ENCODE peak calls at places on chromosomes 4 and X, in four cellular contexts. One of them, this sample, is unnamed.

GRCh38 chr4:86834901-86835300 is 14.3 kb downstream of the SLC10A6 start:
- DNase-seq in HCT116: no peak
- DNase-seq in GM12891: no peak
- DNase-seq in HepG2: no peak
- DNase-seq in this sample: no peak

GRCh38 chr4:144578681-144579080 is 67.3 kb upstream of the HHIP start:
- DNase-seq in GM12891: no peak
- DNase-seq in HepG2: no peak
- DNase-seq in HCT116: no peak
- DNase-seq in this sample: no peak

GRCh38 chr4:1472148-1472797 is 66.0 kb upstream of the NKX1-1 start:
- DNase-seq in HCT116: no peak
- DNase-seq in HepG2: no peak
- DNase-seq in GM12891: peak
- DNase-seq in this sample: no peak

GRCh38 chrX:72169008-72169728 is 12.4 kb upstream of the PIN4 start:
- DNase-seq in HCT116: no peak
- DNase-seq in HepG2: no peak
- DNase-seq in GM12891: no peak
- DNase-seq in this sample: no peak

GRCh38 chr4:27474691-27475090 is 614.0 kb downstream of the STIM2 start:
- DNase-seq in HCT116: no peak
- DNase-seq in GM12891: no peak
- DNase-seq in HepG2: no peak
- DNase-seq in this sample: no peak

GRCh38 chr4:2116687-2117400 is 57.7 kb downstream of the NAT8L start:
- DNase-seq in HepG2: no peak
- DNase-seq in GM12891: no peak
- DNase-seq in HCT116: no peak
- DNase-seq in this sample: no peak

GRCh38 chrX:57137481-57137880 is 284 bp upstream of the SPIN2A start:
- DNase-seq in HCT116: no peak
- DNase-seq in HepG2: no peak
- DNase-seq in GM12891: no peak
- DNase-seq in this sample: peak

GRCh38 chr4:680931-681645 is 6.7 kb downstream of the MYL5 start:
- DNase-seq in HCT116: no peak
- DNase-seq in GM12891: no peak
- DNase-seq in HepG2: no peak
- DNase-seq in this sample: no peak

GRCh38 chr4:154560824-154561231 is 2.0 kb upstream of the FGB start:
- DNase-seq in GM12891: no peak
- DNase-seq in HCT116: no peak
- DNase-seq in HepG2: peak
- DNase-seq in this sample: no peak

GRCh38 chrX:21479695-21480280 is 105.6 kb downstream of the CNKSR2 start:
- DNase-seq in HCT116: no peak
- DNase-seq in HepG2: peak
- DNase-seq in GM12891: no peak
- DNase-seq in this sample: peak

GRCh38 chr4:14596904-14597303 is 405.4 kb upstream of the CPEB2 start:
- DNase-seq in GM12891: no peak
- DNase-seq in HCT116: no peak
- DNase-seq in HepG2: no peak
- DNase-seq in this sample: no peak

GRCh38 chr4:55312491-55313101 is 33.4 kb upstream of the SRD5A3 start:
- DNase-seq in HCT116: peak
- DNase-seq in HepG2: peak
- DNase-seq in GM12891: no peak
- DNase-seq in this sample: no peak

GRCh38 chr4:1570291-1571164 is 113.6 kb downstream of the FAM53A start:
- DNase-seq in GM12891: no peak
- DNase-seq in HepG2: no peak
- DNase-seq in HCT116: no peak
- DNase-seq in this sample: no peak

GRCh38 chr4:68489338-68489737 is 42.1 kb downstream of the TMPRSS11E start:
- DNase-seq in GM12891: no peak
- DNase-seq in HCT116: no peak
- DNase-seq in HepG2: no peak
- DNase-seq in this sample: no peak

GRCh38 chrX:136251042-136251991 is at the start of gene MAP7D3:
- DNase-seq in GM12891: peak
- DNase-seq in HepG2: no peak
- DNase-seq in HCT116: peak
- DNase-seq in this sample: no peak

DNA sequence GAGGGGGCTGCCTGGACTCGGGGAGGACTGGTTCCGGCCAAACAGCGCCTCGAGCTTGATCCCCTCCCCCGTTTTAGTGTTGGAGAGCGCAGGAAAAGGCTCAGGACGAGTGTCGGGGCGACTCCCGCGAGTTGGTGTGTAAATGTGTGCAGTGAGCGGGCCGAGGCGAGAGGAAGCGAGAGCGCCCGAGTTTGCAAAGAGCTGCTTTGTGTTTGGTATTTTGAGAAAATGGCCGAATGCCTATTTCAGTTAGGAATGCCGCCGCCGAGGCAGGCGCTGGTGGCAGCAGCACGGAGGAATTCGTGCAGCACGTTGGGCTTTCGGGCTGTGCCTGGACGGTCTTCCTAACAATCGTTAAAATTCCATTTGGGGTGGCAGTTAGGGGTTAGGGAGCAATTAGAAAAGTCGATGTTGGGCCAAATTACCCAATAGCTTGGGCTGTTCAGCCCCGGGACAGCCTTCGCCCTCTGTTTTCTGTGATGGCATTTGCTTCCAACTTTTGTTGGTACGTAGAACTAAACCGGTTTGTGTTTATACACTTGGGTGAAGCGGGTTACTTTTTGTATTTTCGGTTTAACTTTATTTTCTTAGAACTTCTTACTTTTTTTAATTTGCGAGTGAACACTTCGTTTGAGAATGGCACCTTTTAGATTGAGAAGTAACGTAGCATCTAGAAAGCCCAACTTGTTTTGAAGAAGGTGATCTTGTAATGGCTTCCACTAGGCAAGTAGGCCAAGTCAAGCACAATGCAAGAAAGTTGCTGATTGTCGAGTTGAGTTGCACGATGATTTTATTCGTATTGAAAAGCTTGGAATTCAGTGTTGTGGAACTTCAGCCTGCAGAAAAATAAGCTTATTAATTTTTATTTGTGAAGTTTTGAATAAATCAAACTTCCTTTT is 1.6 kb downstream of the REST start:
- DNase-seq in HCT116: no peak
- DNase-seq in HepG2: peak
- DNase-seq in GM12891: peak
- DNase-seq in this sample: no peak
- TF ChIP-seq POLR2AphosphoS5 in HCT116: no peak
- TF ChIP-seq POLR2AphosphoS5 in HepG2: no peak
- TF ChIP-seq POLR2AphosphoS5 in GM12891: no peak
- TF ChIP-seq POLR2AphosphoS5 in this sample: no peak

GRCh38 chr4:184344435-184344834 is 126.8 kb upstream of the ENPP6 start:
- DNase-seq in HCT116: no peak
- DNase-seq in GM12891: no peak
- DNase-seq in HepG2: no peak
- DNase-seq in this sample: no peak

GRCh38 chr4:184345573-184345922 is 127.9 kb upstream of the ENPP6 start:
- DNase-seq in HepG2: no peak
- DNase-seq in GM12891: no peak
- DNase-seq in HCT116: no peak
- DNase-seq in this sample: no peak

GRCh38 chr4:184344899-184345572 is 127.4 kb upstream of the ENPP6 start:
- DNase-seq in GM12891: no peak
- DNase-seq in HCT116: no peak
- DNase-seq in HepG2: no peak
- DNase-seq in this sample: no peak

GRCh38 chr4:184343400-184344177 is 125.9 kb upstream of the ENPP6 start:
- DNase-seq in HepG2: peak
- DNase-seq in HCT116: peak
- DNase-seq in GM12891: no peak
- DNase-seq in this sample: peak

GRCh38 chr4:184342167-184342856 is 124.6 kb upstream of the ENPP6 start:
- DNase-seq in GM12891: no peak
- DNase-seq in HepG2: no peak
- DNase-seq in HCT116: no peak
- DNase-seq in this sample: no peak
- TF ChIP-seq POLR2AphosphoS5 in GM12891: no peak
- TF ChIP-seq POLR2AphosphoS5 in HepG2: no peak
- TF ChIP-seq POLR2AphosphoS5 in HCT116: no peak
- TF ChIP-seq POLR2AphosphoS5 in this sample: no peak

DNA sequence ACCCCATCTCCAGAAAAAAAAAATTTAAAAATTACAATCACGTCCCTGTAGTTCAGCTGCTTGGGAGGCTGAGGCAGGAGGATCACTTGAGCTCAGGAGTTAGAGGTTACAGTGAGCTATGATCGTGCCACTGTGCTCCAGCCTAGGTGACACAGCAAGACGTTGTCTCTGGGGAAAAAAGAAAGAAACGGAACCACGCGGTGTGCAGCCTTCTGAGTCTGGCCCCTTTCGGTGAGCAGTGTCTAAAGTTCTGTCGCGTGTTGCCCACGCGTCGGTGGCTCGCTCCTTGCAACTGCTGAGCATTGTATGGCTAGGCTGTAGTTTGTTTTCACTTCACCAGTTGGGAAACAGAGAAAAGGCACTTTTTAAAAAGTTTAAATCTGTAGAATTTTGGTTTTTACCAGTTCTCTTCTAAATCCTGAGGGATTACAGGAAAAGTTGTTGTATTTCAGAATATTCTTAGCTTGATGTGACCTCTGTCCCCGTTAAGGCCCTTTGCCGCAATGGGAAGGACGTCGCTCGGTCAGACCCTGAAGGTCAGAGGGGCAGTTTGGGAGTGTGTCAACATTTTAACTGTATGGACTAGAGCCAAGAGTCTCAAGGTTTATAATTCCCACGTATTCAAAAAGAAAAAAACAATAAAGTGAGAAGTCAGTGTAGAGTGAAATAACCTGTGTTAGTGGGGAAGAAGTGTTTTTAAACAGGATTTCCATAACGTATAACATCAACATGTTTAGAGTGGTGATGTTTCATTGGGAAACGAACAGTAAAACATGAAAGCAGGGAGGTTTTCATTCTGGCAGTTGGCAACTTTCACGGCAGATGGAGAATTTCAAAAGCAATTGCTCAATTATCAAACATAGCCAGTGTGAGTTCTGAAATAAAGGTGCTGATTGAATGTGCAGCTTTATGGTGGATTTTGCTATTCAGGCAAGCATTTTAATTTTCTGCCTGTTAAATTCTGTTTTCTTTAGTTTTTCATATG is 45.8 kb upstream of the MSANTD1 start:
- DNase-seq in HepG2: peak
- DNase-seq in HCT116: no peak
- DNase-seq in GM12891: no peak
- DNase-seq in this sample: no peak
- TF ChIP-seq POLR2AphosphoS5 in HepG2: no peak
- TF ChIP-seq POLR2AphosphoS5 in HCT116: no peak
- TF ChIP-seq POLR2AphosphoS5 in GM12891: no peak
- TF ChIP-seq POLR2AphosphoS5 in this sample: no peak

DNA sequence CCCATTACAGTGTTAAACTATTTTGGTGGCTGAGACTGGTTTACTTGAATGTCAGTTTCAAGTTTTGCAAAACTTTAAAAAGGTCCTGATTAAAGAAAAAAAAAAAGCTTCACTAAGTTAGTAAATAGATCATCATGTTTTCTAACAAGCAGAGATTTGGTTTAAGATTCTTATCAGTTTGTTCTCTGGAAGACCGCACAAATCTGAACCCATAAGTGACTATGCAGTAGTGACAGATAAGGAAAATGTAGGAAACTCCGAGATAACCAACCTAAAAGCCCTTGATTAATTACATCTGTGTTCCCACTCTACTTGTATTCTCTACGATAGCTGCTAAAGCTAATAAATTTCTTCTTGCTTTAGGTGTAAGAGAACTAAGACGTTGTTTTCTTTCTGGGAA is 1799.8 kb upstream of the ADGRL3 start:
- DNase-seq in HepG2: no peak
- DNase-seq in HCT116: no peak
- DNase-seq in GM12891: no peak
- DNase-seq in this sample: no peak
- TF ChIP-seq POLR2AphosphoS5 in HepG2: no peak
- TF ChIP-seq POLR2AphosphoS5 in HCT116: no peak
- TF ChIP-seq POLR2AphosphoS5 in GM12891: no peak
- TF ChIP-seq POLR2AphosphoS5 in this sample: no peak

GRCh38 chr4:56995525-56995924 is 16.8 kb downstream of the POLR2B start:
- DNase-seq in GM12891: no peak
- DNase-seq in HepG2: no peak
- DNase-seq in HCT116: no peak
- DNase-seq in this sample: no peak
- TF ChIP-seq POLR2AphosphoS5 in GM12891: no peak
- TF ChIP-seq POLR2AphosphoS5 in HepG2: no peak
- TF ChIP-seq POLR2AphosphoS5 in HCT116: no peak
- TF ChIP-seq POLR2AphosphoS5 in this sample: no peak

DNA sequence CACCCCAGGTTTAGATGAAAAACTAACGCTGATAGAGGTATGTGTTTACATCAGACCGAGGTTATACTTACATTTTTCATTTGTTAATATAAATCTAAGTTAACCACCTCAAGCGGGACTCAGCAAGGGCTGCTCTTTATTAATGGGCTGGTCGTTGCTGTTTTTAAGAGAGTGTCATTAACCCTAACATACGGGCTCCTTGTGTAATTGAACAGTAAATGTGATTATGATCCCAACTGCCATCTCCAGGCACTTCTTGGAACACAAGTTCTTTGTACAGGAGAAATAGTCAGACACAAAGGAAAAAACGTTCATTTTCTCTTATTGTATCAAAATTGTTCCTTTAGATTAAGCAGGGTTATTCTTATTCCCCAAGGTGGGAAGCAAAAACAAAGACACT is 95.7 kb downstream of the RASL11B start:
- DNase-seq in GM12891: no peak
- DNase-seq in HCT116: no peak
- DNase-seq in HepG2: no peak
- DNase-seq in this sample: no peak
- TF ChIP-seq POLR2AphosphoS5 in GM12891: no peak
- TF ChIP-seq POLR2AphosphoS5 in HCT116: no peak
- TF ChIP-seq POLR2AphosphoS5 in HepG2: no peak
- TF ChIP-seq POLR2AphosphoS5 in this sample: no peak

GRCh38 chr4:7697326-7697725 is 242.3 kb downstream of the AFAP1 start:
- DNase-seq in GM12891: no peak
- DNase-seq in HepG2: no peak
- DNase-seq in HCT116: no peak
- DNase-seq in this sample: no peak
- TF ChIP-seq POLR2AphosphoS5 in GM12891: no peak
- TF ChIP-seq POLR2AphosphoS5 in HepG2: no peak
- TF ChIP-seq POLR2AphosphoS5 in HCT116: no peak
- TF ChIP-seq POLR2AphosphoS5 in this sample: no peak

This sample was measured in SK-N-MC.